ENCODE peak calls at places on chromosomes 6 and 20, in six cellular contexts. J is body of pancreas; E is fibroblast of pulmonary artery; A is CD8-positive, alpha-beta T cell; T is pancreas; R is cardiac muscle cell. F is an unnamed sample.

GRCh38 chr6:88220493-88220892 is 54.3 kb upstream of the CNR1 start:
- DNase-seq in J (no peak), E (peak), A (no peak), T (no peak), R (peak), F (peak)

GRCh38 chr6:12014027-12014872 is 2.1 kb downstream of the HIVEP1 start:
- DNase-seq in J (no peak), E (peak), A (no peak), T (no peak), R (no peak), F (peak)

GRCh38 chr6:47934023-47934422 is 152.2 kb downstream of the OPN5 start:
- DNase-seq in J (no peak), E (no peak), A (no peak), T (no peak), R (no peak), F (no peak)

GRCh38 chr6:1770435-1770843 is 160.7 kb downstream of the FOXC1 start:
- DNase-seq in J (no peak), E (no peak), A (peak), T (no peak), R (no peak), F (no peak)

GRCh38 chr6:25022140-25022553 is 86.4 kb upstream of the RIPOR2 start:
- DNase-seq in J (no peak), E (peak), A (no peak), T (no peak), R (no peak), F (no peak)

GRCh38 chr20:6074145-6074561 is 20.3 kb upstream of the LRRN4 start:
- DNase-seq in J (no peak), E (peak), A (no peak), T (no peak), R (peak), F (no peak)

GRCh38 chr6:125773387-125774341 is 17.1 kb upstream of the NCOA7 start:
- DNase-seq in J (no peak), E (peak), A (no peak), T (no peak), R (no peak), F (no peak)

GRCh38 chr6:13406781-13407180 is 78.4 kb upstream of the TBC1D7 start:
- DNase-seq in J (no peak), E (peak), A (no peak), T (no peak), R (peak), F (no peak)

GRCh38 chr6:147384737-147385710 is 123.5 kb upstream of the SAMD5 start:
- DNase-seq in J (no peak), E (no peak), A (no peak), T (no peak), R (no peak), F (no peak)

GRCh38 chr6:79506251-79506650 is 31.0 kb downstream of the LCA5 start:
- DNase-seq in J (no peak), E (no peak), A (no peak), T (no peak), R (no peak), F (peak)

GRCh38 chr20:34543457-34544056 is 15.0 kb upstream of the MAP1LC3A start:
- DNase-seq in J (no peak), E (no peak), A (no peak), T (no peak), R (no peak), F (no peak)

GRCh38 chr6:11632795-11633511 is 95.4 kb downstream of the TMEM170B start:
- DNase-seq in J (peak), E (peak), A (no peak), T (no peak), R (no peak), F (peak)

GRCh38 chr6:149766156-149766768 is 16.7 kb downstream of the PCMT1 start:
- DNase-seq in J (no peak), E (peak), A (no peak), T (no peak), R (no peak), F (peak)

GRCh38 chr20:32585011-32585518 is at the start of gene NOL4L:
- DNase-seq in J (no peak), E (no peak), A (peak), T (no peak), R (peak), F (no peak)

GRCh38 chr20:5835234-5835845 is 85.1 kb downstream of the SHLD1 start:
- DNase-seq in J (peak), E (peak), A (no peak), T (peak), R (no peak), F (peak)

GRCh38 chr20:50691585-50692552 is 527 bp upstream of the RIPOR3 start:
- DNase-seq in J (no peak), E (peak), A (no peak), T (no peak), R (peak), F (peak)

GRCh38 chr20:64145458-64146300 is 18.6 kb upstream of the MYT1 start:
- DNase-seq in J (no peak), E (no peak), A (no peak), T (no peak), R (no peak), F (no peak)
- TF ChIP-seq CTCF in J (no peak), E (peak), A (no peak), T (no peak), R (no peak), F (no peak)

DNA sequence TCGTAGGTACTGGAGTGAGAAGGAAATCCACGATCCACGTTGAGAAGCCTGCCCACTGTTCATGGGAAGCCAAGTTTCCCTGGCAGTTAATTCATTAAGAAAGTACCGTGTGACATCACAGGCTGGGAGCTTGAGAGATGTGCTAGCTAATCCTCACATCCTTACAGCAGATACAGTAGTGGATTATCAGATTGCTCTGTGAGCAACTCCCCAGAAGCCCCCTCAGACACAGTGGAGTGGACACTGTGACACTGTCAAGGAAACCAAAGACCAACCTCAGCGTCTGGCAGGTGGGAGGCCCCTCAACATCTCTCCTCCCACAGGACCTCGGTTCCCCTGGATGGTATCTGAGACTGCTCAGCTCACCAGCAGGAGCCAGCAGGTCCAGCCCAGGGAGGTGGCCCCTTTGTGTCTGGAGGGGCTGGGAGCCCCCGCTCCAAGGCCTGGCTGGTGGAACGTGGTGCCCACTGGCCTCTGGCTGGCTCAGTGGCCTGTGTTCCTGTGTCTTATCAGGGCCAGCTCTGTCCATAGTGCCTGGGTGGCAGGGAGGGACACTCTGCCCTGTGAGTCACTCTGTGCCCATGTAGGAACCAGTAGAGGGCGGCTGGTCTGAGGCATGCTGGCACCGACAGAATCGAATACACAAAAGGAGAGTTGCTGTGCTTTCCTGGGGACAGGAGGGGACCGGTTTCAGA is 7.2 kb downstream of the PYGB start:
- DNase-seq in J (peak), E (no peak), A (peak), T (peak), R (peak), F (no peak)
- H3K4me3 ChIP-seq in J (no peak), E (no peak), A (no peak), T (no peak), R (no peak), F (no peak)

GRCh38 chr20:59026904-59027745 is 5.0 kb downstream of the ATP5F1E start:
- DNase-seq in J (no peak), E (no peak), A (no peak), T (no peak), R (no peak), F (no peak)
- TF ChIP-seq CTCF in J (no peak), E (no peak), A (no peak), T (no peak), R (no peak), F (no peak)

DNA sequence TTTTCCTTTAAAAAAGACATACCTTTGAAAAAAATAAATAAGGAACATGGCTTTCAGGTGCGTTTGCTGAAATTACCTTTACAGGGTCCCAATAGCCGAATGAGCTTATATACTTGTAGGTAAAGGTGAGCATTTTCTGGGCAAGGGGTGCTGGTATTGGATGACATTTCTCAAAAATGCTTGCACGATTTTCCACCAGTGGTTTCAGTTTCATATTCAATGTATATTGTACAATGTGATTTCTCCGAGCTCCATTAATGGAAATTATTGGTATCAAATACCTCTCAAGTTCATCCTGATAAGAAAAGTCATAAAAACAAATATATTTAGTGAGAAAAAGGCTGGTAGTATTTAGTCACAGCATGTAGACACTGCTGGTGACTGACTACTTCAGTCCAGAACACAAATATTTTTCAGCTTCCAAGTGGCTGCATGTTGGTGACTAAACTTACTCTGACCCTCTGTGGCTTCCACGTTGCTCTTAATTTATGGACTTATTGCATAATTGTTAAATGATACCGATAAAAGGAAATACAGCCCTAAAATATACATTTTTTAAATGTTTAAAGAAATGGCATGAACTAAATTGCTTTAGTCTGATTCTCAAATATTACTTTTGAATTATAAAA is 32.9 kb upstream of the ZBTB24 start:
- DNase-seq in J (no peak), E (no peak), A (no peak), T (no peak), R (no peak), F (peak)
- H3K4me3 ChIP-seq in J (no peak), E (no peak), A (peak), T (no peak), R (no peak), F (no peak)

F was measured in foreskin fibroblast.